ENCODE peak calls at places on chromosomes 2 and 18, in four cellular contexts. J, Y, Q and L are unnamed samples.

GRCh38 chr2:235746257-235746934 is 252.6 kb downstream of the AGAP1 start:
- DNase-seq in J (peak; percentile 72), Y (no peak), Q (no peak), L (peak; percentile 63)

GRCh38 chr2:149994057-149994728 is 406.6 kb upstream of the MMADHC start:
- DNase-seq in J (peak; percentile 24), Y (peak; percentile 1), Q (no peak), L (no peak)

GRCh38 chr2:32788106-32788505 is 158.6 kb upstream of the LTBP1 start:
- DNase-seq in J (no peak), Y (no peak), Q (no peak), L (no peak)

GRCh38 chr2:151576080-151576479 is 158.2 kb downstream of the NEB start:
- DNase-seq in J (no peak), Y (no peak), Q (peak; percentile 70), L (no peak)

GRCh38 chr2:234259440-234259839 is 208.9 kb downstream of the SPP2 start:
- DNase-seq in J (no peak), Y (no peak), Q (no peak), L (no peak)

GRCh38 chr18:49041677-49042570 is 91.2 kb upstream of the SMAD7 start:
- DNase-seq in J (peak; percentile 65), Y (no peak), Q (no peak), L (peak; percentile 54)

GRCh38 chr2:133887676-133888040 is 319.4 kb upstream of the NCKAP5 start:
- DNase-seq in J (no peak), Y (no peak), Q (no peak), L (no peak)

GRCh38 chr2:122960727-122961641 is 1064.1 kb upstream of the CNTNAP5 start:
- DNase-seq in J (no peak), Y (no peak), Q (no peak), L (no peak)

GRCh38 chr2:186755066-186755465 is 61.2 kb downstream of the FAM171B start:
- DNase-seq in J (no peak), Y (no peak), Q (no peak), L (no peak)

GRCh38 chr18:48949051-48949605 is 1.6 kb downstream of the SMAD7 start:
- DNase-seq in J (peak; percentile 86), Y (no peak), Q (peak; percentile 84), L (peak; percentile 89)

GRCh38 chr2:241567776-241568175 is 9.2 kb downstream of the BOK start:
- DNase-seq in J (no peak), Y (no peak), Q (no peak), L (peak; percentile 6)

GRCh38 chr18:68121826-68122225 is 593.1 kb downstream of the TMX3 start:
- DNase-seq in J (no peak), Y (no peak), Q (no peak), L (no peak)

GRCh38 chr2:203672856-203673255 is 33.6 kb upstream of the CD28 start:
- DNase-seq in J (no peak), Y (no peak), Q (no peak), L (no peak)

GRCh38 chr2:46547223-46548102 is 68.1 kb downstream of the TMEM247 start:
- DNase-seq in J (peak; percentile 33), Y (no peak), Q (no peak), L (peak; percentile 47)

GRCh38 chr2:9462872-9463697 is 11.3 kb upstream of the IAH1 start:
- DNase-seq in J (no peak), Y (no peak), Q (no peak), L (no peak)

GRCh38 chr2:9467687-9468086 is 6.7 kb upstream of the IAH1 start:
- DNase-seq in J (no peak), Y (no peak), Q (peak; percentile 80), L (no peak)

GRCh38 chr2:9466147-9466683 is 8.1 kb upstream of the IAH1 start:
- DNase-seq in J (no peak), Y (no peak), Q (no peak), L (no peak)

GRCh38 chr2:9463698-9464034 is 10.7 kb upstream of the IAH1 start:
- DNase-seq in J (no peak), Y (no peak), Q (no peak), L (no peak)

DNA sequence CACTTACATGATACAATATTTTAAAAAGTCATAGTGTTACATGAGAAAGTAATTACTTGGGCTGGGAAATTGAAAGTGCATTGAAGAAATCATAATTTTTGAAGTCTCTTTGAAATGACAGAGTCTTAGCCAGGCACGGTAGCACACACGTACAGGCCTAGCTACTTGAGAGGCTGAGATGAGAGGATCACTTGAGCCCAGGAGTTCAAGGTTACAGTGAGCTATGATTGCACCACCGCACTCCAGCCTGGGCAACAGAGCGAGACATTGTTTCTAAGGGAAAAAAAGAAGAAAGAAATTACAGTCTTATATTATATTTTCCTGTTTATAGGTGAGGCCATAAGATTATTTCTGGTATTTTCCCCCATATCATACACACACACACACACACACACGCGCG is 9.2 kb upstream of the IAH1 start:
- DNase-seq in J (no peak), Y (no peak), Q (no peak), L (no peak)
- H3K36me3 ChIP-seq in J (no peaks in the 10 kb centered on the region), Y (no peaks in the 10 kb centered on the region), Q (no peaks in the 10 kb centered on the region), L (no peaks in the 10 kb centered on the region)

GRCh38 chr2:64133828-64134227 is 10.4 kb downstream of the PELI1 start:
- DNase-seq in J (no peak), Y (no peak), Q (no peak), L (no peak)
- H3K4me1 ChIP-seq in J (peaks cover 9% of the 10 kb centered on the region), Y (peaks cover 32% of the 10 kb centered on the region), Q (peaks cover 73% of the 10 kb centered on the region), L (peaks cover 50% of the 10 kb centered on the region)

DNA sequence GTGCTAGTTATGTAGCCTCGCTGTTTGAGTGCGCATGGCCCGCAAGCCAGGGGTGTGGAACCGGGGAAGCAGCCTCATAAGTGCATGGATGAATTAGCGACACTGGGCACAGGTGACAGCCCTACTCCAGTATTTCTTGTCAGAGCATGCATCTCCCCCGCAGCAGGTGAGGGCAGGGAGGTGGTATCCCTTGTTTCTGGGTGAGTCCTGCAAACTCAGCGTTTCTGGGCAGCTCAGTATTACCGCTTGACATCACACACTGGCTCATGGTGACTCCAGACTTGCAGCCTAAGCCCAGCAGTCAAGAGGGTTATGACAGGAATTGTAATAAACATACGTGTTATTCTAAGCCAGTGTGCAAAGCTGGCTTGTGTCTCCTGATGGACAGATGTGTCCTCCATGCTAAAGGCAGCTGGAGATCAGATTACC is 2.5 kb downstream of the CABLES1 start:
- DNase-seq in J (no peak), Y (no peak), Q (no peak), L (no peak)
- H3K4me3 ChIP-seq in J (no peak overlapping the region), Y (no peak overlapping the region), Q (peak overlapping the region; percentile 61), L (no peak overlapping the region)

GRCh38 chr2:86045541-86045940 is 60.1 kb downstream of the POLR1A start:
- DNase-seq in J (no peak), Y (no peak), Q (no peak), L (no peak)

GRCh38 chr2:86042256-86043168 is 63.2 kb downstream of the POLR1A start:
- DNase-seq in J (no peak), Y (no peak), Q (no peak), L (no peak)

GRCh38 chr2:86046985-86047384 is 58.7 kb downstream of the POLR1A start:
- DNase-seq in J (no peak), Y (no peak), Q (no peak), L (no peak)

GRCh38 chr2:86044614-86045013 is 61.1 kb downstream of the POLR1A start:
- DNase-seq in J (no peak), Y (no peak), Q (no peak), L (no peak)

GRCh38 chr2:86044045-86044444 is 61.6 kb downstream of the POLR1A start:
- DNase-seq in J (no peak), Y (no peak), Q (no peak), L (no peak)
- H3K36me3 ChIP-seq in J (peaks cover 5% of the 10 kb centered on the region), Y (peaks cover 39% of the 10 kb centered on the region), Q (no peaks in the 10 kb centered on the region), L (no peaks in the 10 kb centered on the region)

GRCh38 chr18:70295192-70295522 is 6.3 kb downstream of the SOCS6 start:
- DNase-seq in J (no peak), Y (no peak), Q (no peak), L (no peak)

GRCh38 chr18:70296781-70297180 is 7.9 kb downstream of the SOCS6 start:
- DNase-seq in J (no peak), Y (no peak), Q (no peak), L (no peak)

GRCh38 chr18:70295633-70296188 is 6.9 kb downstream of the SOCS6 start:
- DNase-seq in J (no peak), Y (no peak), Q (no peak), L (no peak)

GRCh38 chr18:70294471-70295191 is 5.8 kb downstream of the SOCS6 start:
- DNase-seq in J (no peak), Y (no peak), Q (no peak), L (no peak)

GRCh38 chr18:70296289-70296688 is 7.4 kb downstream of the SOCS6 start:
- DNase-seq in J (no peak), Y (no peak), Q (no peak), L (no peak)
- H3K4me1 ChIP-seq in J (peaks cover 18% of the 10 kb centered on the region), Y (peaks cover 22% of the 10 kb centered on the region), Q (peaks cover 33% of the 10 kb centered on the region), L (peaks cover 23% of the 10 kb centered on the region)

DNA sequence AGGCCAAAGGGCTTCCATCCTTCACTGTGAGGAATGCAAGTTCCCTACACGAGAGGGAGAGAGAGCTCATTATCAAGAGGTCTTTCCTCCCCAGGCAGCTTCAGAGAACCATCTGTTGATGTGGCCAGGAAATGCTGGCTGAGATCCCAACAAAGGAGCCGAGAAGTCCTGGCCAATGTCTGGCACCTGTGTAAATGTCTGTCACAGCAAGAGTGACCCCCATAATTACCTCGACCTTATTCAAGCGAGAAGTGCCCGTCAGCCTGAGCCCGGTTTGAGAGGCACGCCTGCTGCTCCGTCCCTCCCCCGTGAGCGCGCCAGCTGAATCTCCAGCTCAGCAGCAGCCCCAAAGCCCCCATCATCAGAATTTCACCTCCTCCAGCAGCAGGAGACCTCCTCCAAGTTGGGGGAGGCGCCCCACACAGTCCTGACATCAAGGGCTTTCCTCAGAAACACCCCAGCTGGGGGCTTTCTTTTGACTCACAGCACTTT is 48.2 kb upstream of the APCDD1 start:
- DNase-seq in J (no peak), Y (no peak), Q (no peak), L (no peak)
- H3K4me3 ChIP-seq in J (no peak overlapping the region), Y (no peak overlapping the region), Q (no peak overlapping the region), L (no peak overlapping the region)

DNA sequence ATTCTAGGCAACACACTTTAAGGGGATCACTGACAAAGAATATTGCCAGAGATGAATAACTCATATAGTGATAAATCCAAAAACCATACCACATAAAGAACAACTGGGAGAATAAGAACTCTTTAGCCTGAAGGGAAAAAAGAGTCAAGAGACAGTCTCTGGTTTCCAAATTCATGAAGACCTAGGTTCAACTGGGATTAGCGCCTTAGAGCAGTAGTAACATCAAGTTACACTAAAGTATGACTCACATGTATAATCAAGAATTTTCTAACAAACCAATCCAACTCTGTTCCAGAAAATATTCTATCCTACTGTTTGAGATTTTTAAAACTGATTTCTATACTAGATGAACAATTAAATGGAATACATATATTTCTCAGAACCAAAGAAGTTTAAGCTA is 93.8 kb downstream of the USP34 start:
- DNase-seq in J (no peak), Y (no peak), Q (no peak), L (no peak)
- H3K36me3 ChIP-seq in J (no peaks in the 10 kb centered on the region), Y (peaks cover 9% of the 10 kb centered on the region), Q (no peaks in the 10 kb centered on the region), L (no peaks in the 10 kb centered on the region)